ENCODE peak calls at places on chromosome 2, in six cellular contexts. One of them, this sample, is unnamed.

GRCh38 chr2:207546822-207547221 is 17.1 kb downstream of the CREB1 start:
- DNase-seq in cardiac muscle cell: peak
- DNase-seq in SK-MEL-5: no peak
- DNase-seq in mucosa of descending colon: no peak
- DNase-seq in IMR-90: no peak
- DNase-seq in mucosa of gallbladder: no peak
- DNase-seq in this sample: no peak

GRCh38 chr2:157075924-157076323 is 181.6 kb upstream of the GALNT5 start:
- DNase-seq in cardiac muscle cell: no peak
- DNase-seq in SK-MEL-5: no peak
- DNase-seq in mucosa of descending colon: no peak
- DNase-seq in IMR-90: no peak
- DNase-seq in mucosa of gallbladder: no peak
- DNase-seq in this sample: no peak

GRCh38 chr2:231490801-231491200 is 26.5 kb upstream of the NCL start:
- DNase-seq in cardiac muscle cell: no peak
- DNase-seq in SK-MEL-5: no peak
- DNase-seq in mucosa of descending colon: no peak
- DNase-seq in IMR-90: no peak
- DNase-seq in mucosa of gallbladder: no peak
- DNase-seq in this sample: no peak

GRCh38 chr2:236545814-236546480 is 23.7 kb upstream of the ACKR3 start:
- DNase-seq in cardiac muscle cell: peak
- DNase-seq in SK-MEL-5: no peak
- DNase-seq in mucosa of descending colon: no peak
- DNase-seq in IMR-90: no peak
- DNase-seq in mucosa of gallbladder: no peak
- DNase-seq in this sample: no peak

GRCh38 chr2:192499476-192499875 is 304.7 kb upstream of the TMEFF2 start:
- DNase-seq in cardiac muscle cell: peak
- DNase-seq in SK-MEL-5: no peak
- DNase-seq in mucosa of descending colon: no peak
- DNase-seq in IMR-90: no peak
- DNase-seq in mucosa of gallbladder: no peak
- DNase-seq in this sample: no peak

GRCh38 chr2:144950874-144951560 is 431.1 kb upstream of the ZEB2 start:
- DNase-seq in cardiac muscle cell: peak
- DNase-seq in SK-MEL-5: peak
- DNase-seq in mucosa of descending colon: no peak
- DNase-seq in IMR-90: peak
- DNase-seq in mucosa of gallbladder: no peak
- DNase-seq in this sample: peak

GRCh38 chr2:6982934-6983589 is 65.8 kb downstream of the RNF144A start:
- DNase-seq in cardiac muscle cell: peak
- DNase-seq in SK-MEL-5: no peak
- DNase-seq in mucosa of descending colon: no peak
- DNase-seq in IMR-90: no peak
- DNase-seq in mucosa of gallbladder: no peak
- DNase-seq in this sample: no peak

GRCh38 chr2:192162392-192163042 is 32.2 kb downstream of the TMEFF2 start:
- DNase-seq in cardiac muscle cell: peak
- DNase-seq in SK-MEL-5: peak
- DNase-seq in mucosa of descending colon: no peak
- DNase-seq in IMR-90: peak
- DNase-seq in mucosa of gallbladder: peak
- DNase-seq in this sample: peak

GRCh38 chr2:223399357-223399957 is 202.7 kb downstream of the SCG2 start:
- DNase-seq in cardiac muscle cell: no peak
- DNase-seq in SK-MEL-5: no peak
- DNase-seq in mucosa of descending colon: no peak
- DNase-seq in IMR-90: no peak
- DNase-seq in mucosa of gallbladder: no peak
- DNase-seq in this sample: no peak

This sample was measured in EH.